ENCODE peak calls at places on chromosomes 12 and 14, in eight cellular contexts. I is SK-N-SH; U is naive thymus-derived CD8-positive, alpha-beta T cell; S is NCI-H510A treated with DMSO at 0.1 percent for 48 hours; E is neural progenitor cell; D is fibroblast of the conjunctiva; L is IMR-90; K is brain microvascular endothelial cell. A is an unnamed sample.

GRCh38 chr14:28762290-28762948 is 4.2 kb upstream of the FOXG1 start:
- DNase-seq in S (no peak), I (no peak), D (no peak), L (no peak), U (no peak), K (no peak), E (peak), A (no peak)

GRCh38 chr12:62934799-62935674 is at the start of gene PPM1H:
- DNase-seq in L (peak), K (peak), E (peak), D (no peak), U (no peak), I (peak), S (peak), A (peak)

GRCh38 chr12:16605666-16606116 is 271 bp downstream of the LMO3 start:
- DNase-seq in E (peak), D (no peak), I (peak), L (peak), U (no peak), S (peak), K (no peak), A (no peak)

GRCh38 chr12:93456077-93456476 is 11.2 kb upstream of the MRPL42 start:
- DNase-seq in L (no peak), U (no peak), S (no peak), I (no peak), E (no peak), K (no peak), D (no peak), A (no peak)

GRCh38 chr14:58593977-58594376 is 43.8 kb upstream of the DACT1 start:
- DNase-seq in E (no peak), L (no peak), K (no peak), S (no peak), I (no peak), U (no peak), D (no peak), A (no peak)

GRCh38 chr12:98725481-98726247 is 80.6 kb downstream of the APAF1 start:
- DNase-seq in D (peak), L (peak), I (peak), S (peak), U (no peak), K (peak), E (peak), A (peak)

GRCh38 chr12:101935769-101936741 is 58.7 kb downstream of the DRAM1 start:
- DNase-seq in L (peak), D (peak), K (peak), S (no peak), E (no peak), I (no peak), U (no peak), A (no peak)

GRCh38 chr14:101225116-101225728 is 321.7 kb upstream of the RTL1 start:
- DNase-seq in I (no peak), S (no peak), D (no peak), K (no peak), U (no peak), L (no peak), E (no peak), A (no peak)

GRCh38 chr14:64708148-64709004 is 4.2 kb downstream of the PLEKHG3 start:
- DNase-seq in E (peak), U (no peak), I (no peak), L (peak), D (no peak), S (peak), K (no peak), A (no peak)

GRCh38 chr12:129550353-129550752 is 353.5 kb downstream of the TMEM132D start:
- DNase-seq in U (no peak), K (no peak), D (no peak), L (no peak), E (peak), S (peak), I (no peak), A (peak)

GRCh38 chr12:60255044-60255443 is 659.2 kb downstream of the SLC16A7 start:
- DNase-seq in L (no peak), U (no peak), K (no peak), E (no peak), D (no peak), S (no peak), I (no peak), A (no peak)

GRCh38 chr12:122480753-122481152 is 20.0 kb downstream of the ZCCHC8 start:
- DNase-seq in U (no peak), D (no peak), S (no peak), L (no peak), I (no peak), K (no peak), E (no peak), A (no peak)

GRCh38 chr12:89060133-89060532 is 292.2 kb downstream of the DUSP6 start:
- DNase-seq in D (no peak), L (peak), K (no peak), U (no peak), S (no peak), E (peak), I (no peak), A (no peak)

GRCh38 chr12:43675048-43675904 is 83.3 kb downstream of the PUS7L start:
- DNase-seq in S (no peak), L (no peak), K (no peak), I (no peak), U (no peak), E (no peak), D (no peak), A (no peak)

GRCh38 chr14:88005978-88006851 is 1.3 kb downstream of the GPR65 start:
- DNase-seq in L (no peak), D (no peak), U (peak), I (no peak), K (no peak), S (no peak), E (no peak), A (no peak)

GRCh38 chr12:46362895-46363581 is 9.5 kb downstream of the SLC38A2 start:
- DNase-seq in I (no peak), D (no peak), S (no peak), L (no peak), E (no peak), U (no peak), K (no peak), A (no peak)

GRCh38 chr14:25464078-25464477 is 414.1 kb upstream of the STXBP6 start:
- DNase-seq in L (no peak), K (no peak), S (no peak), U (no peak), I (no peak), D (no peak), E (no peak), A (no peak)

GRCh38 chr12:69059465-69060457 is 126.8 kb upstream of the CPM start:
- DNase-seq in D (peak), L (peak), K (peak), U (no peak), E (no peak), I (no peak), S (no peak), A (no peak)

GRCh38 chr14:102230481-102231210 is 74.3 kb downstream of the MOK start:
- DNase-seq in E (no peak), D (no peak), I (no peak), K (no peak), U (no peak), S (no peak), L (no peak), A (no peak)

GRCh38 chr14:32764131-32764530 is 174.5 kb upstream of the NPAS3 start:
- DNase-seq in U (no peak), K (peak), D (no peak), S (no peak), E (no peak), I (no peak), L (no peak), A (no peak)

GRCh38 chr14:102928412-102929348 is 6.2 kb downstream of the AMN start:
- DNase-seq in L (peak), U (peak), I (no peak), D (no peak), K (no peak), E (peak), S (peak), A (no peak)

GRCh38 chr14:77409131-77409533 is 14.2 kb downstream of the NOXRED1 start:
- DNase-seq in K (no peak), U (no peak), L (no peak), S (peak), E (peak), D (no peak), I (no peak), A (no peak)

A was measured in SHP77.